ENCODE peak calls at places on chromosomes 12 and 14, in four cellular contexts. One of them, this sample, is unnamed.

GRCh38 chr12:27361372-27361771 is 28.7 kb downstream of the BMAL2 start:
- DNase-seq in testis: no peak
- DNase-seq in cardiac muscle cell: no peak
- DNase-seq in sigmoid colon: no peak
- DNase-seq in this sample: no peak

GRCh38 chr14:59455411-59455810 is 9.8 kb downstream of the GPR135 start:
- DNase-seq in sigmoid colon: no peak
- DNase-seq in cardiac muscle cell: no peak
- DNase-seq in testis: no peak
- DNase-seq in this sample: no peak

GRCh38 chr12:88570103-88570502 is 10.2 kb downstream of the KITLG start:
- DNase-seq in sigmoid colon: no peak
- DNase-seq in testis: no peak
- DNase-seq in cardiac muscle cell: no peak
- DNase-seq in this sample: no peak

GRCh38 chr14:35637269-35637668 is 103.3 kb downstream of the INSM2 start:
- DNase-seq in sigmoid colon: no peak
- DNase-seq in cardiac muscle cell: no peak
- DNase-seq in testis: no peak
- DNase-seq in this sample: no peak

GRCh38 chr12:109831929-109832328 is 1.3 kb downstream of the TRPV4 start:
- DNase-seq in sigmoid colon: no peak
- DNase-seq in cardiac muscle cell: no peak
- DNase-seq in testis: no peak
- DNase-seq in this sample: no peak

GRCh38 chr12:95859344-95859816 is 628 bp downstream of the SNRPF start:
- DNase-seq in cardiac muscle cell: peak; percentile 63
- DNase-seq in sigmoid colon: no peak
- DNase-seq in testis: no peak
- DNase-seq in this sample: no peak

GRCh38 chr14:80164991-80165390 is 46.3 kb downstream of the DIO2 start:
- DNase-seq in sigmoid colon: no peak
- DNase-seq in testis: no peak
- DNase-seq in cardiac muscle cell: no peak
- DNase-seq in this sample: no peak

GRCh38 chr12:71236133-71236660 is 78.4 kb upstream of the TSPAN8 start:
- DNase-seq in cardiac muscle cell: no peak
- DNase-seq in sigmoid colon: no peak
- DNase-seq in testis: no peak
- DNase-seq in this sample: no peak

GRCh38 chr12:3046441-3047200 is 30.6 kb upstream of the TSPAN9 start:
- DNase-seq in testis: no peak
- DNase-seq in sigmoid colon: no peak
- DNase-seq in cardiac muscle cell: peak; percentile 8
- DNase-seq in this sample: no peak

GRCh38 chr12:10191865-10192264 is 13.0 kb downstream of the TMEM52B start:
- DNase-seq in testis: no peak
- DNase-seq in cardiac muscle cell: no peak
- DNase-seq in sigmoid colon: no peak
- DNase-seq in this sample: no peak

GRCh38 chr12:132161046-132161781 is 17.0 kb downstream of the NOC4L start:
- DNase-seq in sigmoid colon: no peak
- DNase-seq in cardiac muscle cell: no peak
- DNase-seq in testis: no peak
- DNase-seq in this sample: no peak

GRCh38 chr12:57614948-57615500 is 3.8 kb downstream of the ARHGEF25 start:
- DNase-seq in testis: no peak
- DNase-seq in cardiac muscle cell: no peak
- DNase-seq in sigmoid colon: peak; percentile 36
- DNase-seq in this sample: no peak

GRCh38 chr12:79409562-79409961 is 281.2 kb downstream of the PAWR start:
- DNase-seq in testis: peak; percentile 22
- DNase-seq in cardiac muscle cell: peak; percentile 47
- DNase-seq in sigmoid colon: no peak
- DNase-seq in this sample: no peak

GRCh38 chr14:66476964-66477363 is 9.2 kb upstream of the CCDC196 start:
- DNase-seq in testis: no peak
- DNase-seq in sigmoid colon: no peak
- DNase-seq in cardiac muscle cell: no peak
- DNase-seq in this sample: no peak

GRCh38 chr12:59500335-59500734 is 95.5 kb upstream of the SLC16A7 start:
- DNase-seq in testis: no peak
- DNase-seq in cardiac muscle cell: no peak
- DNase-seq in sigmoid colon: no peak
- DNase-seq in this sample: no peak

GRCh38 chr12:10562306-10562933 is 51.0 kb downstream of the MAGOHB start:
- DNase-seq in sigmoid colon: no peak
- DNase-seq in testis: no peak
- DNase-seq in cardiac muscle cell: peak; percentile 40
- DNase-seq in this sample: peak; percentile 36

GRCh38 chr12:117875652-117876491 is 92.9 kb downstream of the KSR2 start:
- DNase-seq in sigmoid colon: no peak
- DNase-seq in testis: peak; percentile 30
- DNase-seq in cardiac muscle cell: peak; percentile 56
- DNase-seq in this sample: peak; percentile 70

GRCh38 chr14:63852271-63852816 is 460 bp upstream of the SYNE2 start:
- DNase-seq in cardiac muscle cell: no peak
- DNase-seq in sigmoid colon: no peak
- DNase-seq in testis: no peak
- DNase-seq in this sample: no peak

GRCh38 chr14:63852817-63853730 is at the start of gene SYNE2:
- DNase-seq in testis: peak; percentile 79
- DNase-seq in sigmoid colon: peak; percentile 84
- DNase-seq in cardiac muscle cell: peak; percentile 90
- DNase-seq in this sample: peak; percentile 85

GRCh38 chr14:63853831-63854293 is 1.1 kb downstream of the SYNE2 start:
- DNase-seq in testis: peak; percentile 79
- DNase-seq in cardiac muscle cell: peak; percentile 62
- DNase-seq in sigmoid colon: peak; percentile 74
- DNase-seq in this sample: peak; percentile 62

GRCh38 chr14:63843796-63844195 is 9.0 kb upstream of the SYNE2 start:
- DNase-seq in cardiac muscle cell: no peak
- DNase-seq in testis: no peak
- DNase-seq in sigmoid colon: no peak
- DNase-seq in this sample: no peak

DNA sequence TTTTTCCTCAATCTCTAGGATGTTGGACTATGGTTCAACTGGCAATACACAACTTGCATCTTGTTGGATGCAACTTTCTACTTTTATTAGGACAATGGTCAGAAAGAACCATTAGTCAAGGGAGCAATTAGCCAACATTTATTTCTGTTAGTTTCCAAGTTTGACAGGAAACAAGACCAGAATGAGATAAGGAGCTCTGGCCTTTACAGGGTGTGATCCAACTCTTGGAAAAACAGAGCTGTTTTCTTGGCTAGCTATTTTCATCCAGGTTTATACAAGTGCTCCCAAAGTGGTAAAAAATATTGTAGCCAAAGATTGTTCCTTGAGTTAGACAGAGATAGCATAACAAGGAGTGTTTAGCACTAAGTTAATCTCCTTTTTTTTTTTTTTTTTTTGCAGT is 3.9 kb upstream of the SYNE2 start:
- DNase-seq in testis: no peak
- DNase-seq in sigmoid colon: no peak
- DNase-seq in cardiac muscle cell: no peak
- DNase-seq in this sample: no peak
- H3K4me3 ChIP-seq in testis: no peak overlapping the region
- H3K4me3 ChIP-seq in sigmoid colon: no peak overlapping the region
- H3K4me3 ChIP-seq in cardiac muscle cell: no peak overlapping the region
- H3K4me3 ChIP-seq in this sample: no peak overlapping the region

GRCh38 chr12:52011602-52012214 is 5.0 kb downstream of the TAMALIN start:
- DNase-seq in cardiac muscle cell: no peak
- DNase-seq in sigmoid colon: no peak
- DNase-seq in testis: no peak
- DNase-seq in this sample: no peak

GRCh38 chr12:52010152-52010622 is 3.4 kb downstream of the TAMALIN start:
- DNase-seq in sigmoid colon: peak; percentile 94
- DNase-seq in cardiac muscle cell: peak; percentile 91
- DNase-seq in testis: peak; percentile 83
- DNase-seq in this sample: no peak

GRCh38 chr12:52009081-52009751 is 2.5 kb downstream of the TAMALIN start:
- DNase-seq in cardiac muscle cell: no peak
- DNase-seq in sigmoid colon: no peak
- DNase-seq in testis: no peak
- DNase-seq in this sample: peak; percentile 13

GRCh38 chr12:52013626-52014310 is 7.0 kb downstream of the TAMALIN start:
- DNase-seq in cardiac muscle cell: no peak
- DNase-seq in sigmoid colon: no peak
- DNase-seq in testis: no peak
- DNase-seq in this sample: no peak

GRCh38 chr12:52010692-52011601 is 4.2 kb downstream of the TAMALIN start:
- DNase-seq in cardiac muscle cell: no peak
- DNase-seq in sigmoid colon: no peak
- DNase-seq in testis: no peak
- DNase-seq in this sample: no peak
- H3K27ac ChIP-seq in cardiac muscle cell: peak overlapping the region; percentile 76
- H3K27ac ChIP-seq in sigmoid colon: peak overlapping the region; percentile 82
- H3K27ac ChIP-seq in testis: peak overlapping the region; percentile 96
- H3K27ac ChIP-seq in this sample: no peak overlapping the region

GRCh38 chr12:106173442-106173841 is 34.7 kb upstream of the NUAK1 start:
- DNase-seq in cardiac muscle cell: no peak
- DNase-seq in testis: no peak
- DNase-seq in sigmoid colon: no peak
- DNase-seq in this sample: no peak
- H3K4me1 ChIP-seq in cardiac muscle cell: peaks cover 9% of the 10 kb centered on the region
- H3K4me1 ChIP-seq in testis: peaks cover 2% of the 10 kb centered on the region
- H3K4me1 ChIP-seq in sigmoid colon: no peaks in the 10 kb centered on the region
- H3K4me1 ChIP-seq in this sample: no peaks in the 10 kb centered on the region

GRCh38 chr14:39212034-39212433 is 21.7 kb upstream of the MIA2 start:
- DNase-seq in cardiac muscle cell: no peak
- DNase-seq in testis: no peak
- DNase-seq in sigmoid colon: no peak
- DNase-seq in this sample: no peak
- H3K4me3 ChIP-seq in cardiac muscle cell: no peak overlapping the region
- H3K4me3 ChIP-seq in testis: no peak overlapping the region
- H3K4me3 ChIP-seq in sigmoid colon: no peak overlapping the region
- H3K4me3 ChIP-seq in this sample: no peak overlapping the region

GRCh38 chr12:52446346-52447045 is 5.5 kb downstream of the KRT6B start:
- DNase-seq in sigmoid colon: no peak
- DNase-seq in cardiac muscle cell: no peak
- DNase-seq in testis: no peak
- DNase-seq in this sample: no peak

GRCh38 chr12:52454411-52455201 is 2.7 kb upstream of the KRT6B start:
- DNase-seq in sigmoid colon: no peak
- DNase-seq in cardiac muscle cell: no peak
- DNase-seq in testis: no peak
- DNase-seq in this sample: no peak

GRCh38 chr12:52455818-52456217 is 3.9 kb upstream of the KRT6B start:
- DNase-seq in sigmoid colon: no peak
- DNase-seq in testis: no peak
- DNase-seq in cardiac muscle cell: no peak
- DNase-seq in this sample: no peak

DNA sequence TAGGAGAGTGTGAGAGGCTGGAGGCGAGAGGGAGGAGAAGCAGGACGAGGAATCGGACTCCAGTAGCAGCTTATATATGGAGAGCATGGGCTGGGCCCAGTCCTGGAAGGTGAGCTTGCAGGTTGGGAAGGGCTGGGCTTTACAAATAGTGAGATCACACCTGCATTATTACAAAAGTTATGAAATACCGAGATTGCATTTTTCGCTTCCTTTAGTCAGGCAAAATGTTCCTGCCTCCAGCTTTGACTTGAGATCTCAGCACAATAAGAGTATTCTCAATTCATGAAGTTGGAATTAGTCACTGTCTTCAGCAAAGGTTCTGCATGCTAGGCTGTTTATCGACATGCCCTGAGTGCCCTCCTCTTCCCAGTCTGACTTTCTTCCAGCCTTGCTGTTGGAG is at the start of gene KRT6B:
- DNase-seq in cardiac muscle cell: no peak
- DNase-seq in sigmoid colon: no peak
- DNase-seq in testis: no peak
- DNase-seq in this sample: no peak
- H3K27ac ChIP-seq in cardiac muscle cell: no peak within 1 kb of the TSS
- H3K27ac ChIP-seq in sigmoid colon: no peak within 1 kb of the TSS
- H3K27ac ChIP-seq in testis: no peak within 1 kb of the TSS
- H3K27ac ChIP-seq in this sample: no peak within 1 kb of the TSS

GRCh38 chr12:116274552-116275375 is 2.7 kb downstream of the MED13L start:
- DNase-seq in sigmoid colon: no peak
- DNase-seq in cardiac muscle cell: no peak
- DNase-seq in testis: no peak
- DNase-seq in this sample: no peak
- H3K4me1 ChIP-seq in sigmoid colon: peaks cover 28% of the 10 kb centered on the region
- H3K4me1 ChIP-seq in cardiac muscle cell: peaks cover 20% of the 10 kb centered on the region
- H3K4me1 ChIP-seq in testis: peaks cover 9% of the 10 kb centered on the region
- H3K4me1 ChIP-seq in this sample: peaks cover 46% of the 10 kb centered on the region

This sample was measured in CD4-positive, alpha-beta memory T cell.